ENCODE peak calls at places on chromosomes 1 and 21, in ten cellular contexts. One of them, this sample, is unnamed.
A peak's percentile ranks its signal among the peaks of the same experiment; 100 is the strongest.

GRCh38 chr1:170326221-170326620 is 180.5 kb downstream of the NTMT2 start:
- DNase-seq in K562: no peak
- DNase-seq in suprapubic skin: no peak
- DNase-seq in breast epithelium: no peak
- DNase-seq in GM12878: no peak
- DNase-seq in esophagus muscularis mucosa: no peak
- DNase-seq in prostate gland: no peak
- DNase-seq in endothelial cell of umbilical vein: no peak
- DNase-seq in sigmoid colon: no peak
- DNase-seq in transverse colon: no peak
- DNase-seq in this sample: no peak

GRCh38 chr1:1347663-1348419 is 1.4 kb downstream of the DVL1 start:
- DNase-seq in endothelial cell of umbilical vein: no peak
- DNase-seq in transverse colon: peak; percentile 82
- DNase-seq in GM12878: no peak
- DNase-seq in breast epithelium: no peak
- DNase-seq in sigmoid colon: no peak
- DNase-seq in K562: peak; percentile 85
- DNase-seq in suprapubic skin: no peak
- DNase-seq in esophagus muscularis mucosa: no peak
- DNase-seq in prostate gland: no peak
- DNase-seq in this sample: no peak

GRCh38 chr1:84851839-84852238 is 41.2 kb downstream of the LPAR3 start:
- DNase-seq in GM12878: no peak
- DNase-seq in endothelial cell of umbilical vein: no peak
- DNase-seq in prostate gland: no peak
- DNase-seq in esophagus muscularis mucosa: peak; percentile 39
- DNase-seq in suprapubic skin: no peak
- DNase-seq in breast epithelium: no peak
- DNase-seq in sigmoid colon: no peak
- DNase-seq in transverse colon: no peak
- DNase-seq in K562: no peak
- DNase-seq in this sample: no peak

GRCh38 chr1:236280438-236281285 is 1.1 kb downstream of the ERO1B start:
- DNase-seq in breast epithelium: no peak
- DNase-seq in prostate gland: peak; percentile 18
- DNase-seq in suprapubic skin: no peak
- DNase-seq in GM12878: no peak
- DNase-seq in transverse colon: peak; percentile 12
- DNase-seq in esophagus muscularis mucosa: no peak
- DNase-seq in K562: peak; percentile 18
- DNase-seq in endothelial cell of umbilical vein: no peak
- DNase-seq in sigmoid colon: peak; percentile 66
- DNase-seq in this sample: no peak

GRCh38 chr1:85607126-85607912 is 26.8 kb downstream of the CCN1 start:
- DNase-seq in transverse colon: no peak
- DNase-seq in suprapubic skin: no peak
- DNase-seq in sigmoid colon: no peak
- DNase-seq in esophagus muscularis mucosa: no peak
- DNase-seq in breast epithelium: no peak
- DNase-seq in K562: no peak
- DNase-seq in prostate gland: no peak
- DNase-seq in endothelial cell of umbilical vein: peak; percentile 91
- DNase-seq in GM12878: no peak
- DNase-seq in this sample: no peak

GRCh38 chr1:21217812-21218596 is 41.3 kb upstream of the EIF4G3 start:
- DNase-seq in sigmoid colon: no peak
- DNase-seq in breast epithelium: no peak
- DNase-seq in prostate gland: no peak
- DNase-seq in GM12878: no peak
- DNase-seq in K562: peak; percentile 71
- DNase-seq in suprapubic skin: no peak
- DNase-seq in endothelial cell of umbilical vein: peak; percentile 42
- DNase-seq in transverse colon: peak; percentile 30
- DNase-seq in esophagus muscularis mucosa: no peak
- DNase-seq in this sample: no peak

GRCh38 chr1:82565546-82565945 is 764.8 kb downstream of the ADGRL2 start:
- DNase-seq in breast epithelium: no peak
- DNase-seq in esophagus muscularis mucosa: no peak
- DNase-seq in prostate gland: no peak
- DNase-seq in suprapubic skin: no peak
- DNase-seq in GM12878: no peak
- DNase-seq in transverse colon: no peak
- DNase-seq in sigmoid colon: no peak
- DNase-seq in K562: no peak
- DNase-seq in endothelial cell of umbilical vein: peak; percentile 94
- DNase-seq in this sample: no peak

GRCh38 chr1:222334026-222334680 is 213.8 kb downstream of the HHIPL2 start:
- DNase-seq in GM12878: no peak
- DNase-seq in endothelial cell of umbilical vein: no peak
- DNase-seq in sigmoid colon: no peak
- DNase-seq in suprapubic skin: no peak
- DNase-seq in transverse colon: no peak
- DNase-seq in prostate gland: no peak
- DNase-seq in breast epithelium: no peak
- DNase-seq in esophagus muscularis mucosa: no peak
- DNase-seq in K562: no peak
- DNase-seq in this sample: no peak

GRCh38 chr1:115642168-115643072 is 650 bp downstream of the VANGL1 start:
- DNase-seq in sigmoid colon: peak; percentile 75
- DNase-seq in K562: peak; percentile 68
- DNase-seq in prostate gland: peak; percentile 57
- DNase-seq in GM12878: peak; percentile 28
- DNase-seq in esophagus muscularis mucosa: peak; percentile 92
- DNase-seq in endothelial cell of umbilical vein: peak; percentile 46
- DNase-seq in suprapubic skin: no peak
- DNase-seq in transverse colon: peak; percentile 69
- DNase-seq in breast epithelium: no peak
- DNase-seq in this sample: no peak

GRCh38 chr21:34642211-34643075 is 26.4 kb upstream of the CLIC6 start:
- DNase-seq in sigmoid colon: no peak
- DNase-seq in breast epithelium: no peak
- DNase-seq in K562: no peak
- DNase-seq in endothelial cell of umbilical vein: no peak
- DNase-seq in suprapubic skin: no peak
- DNase-seq in esophagus muscularis mucosa: no peak
- DNase-seq in prostate gland: no peak
- DNase-seq in transverse colon: no peak
- DNase-seq in GM12878: peak; percentile 87
- DNase-seq in this sample: peak; percentile 54

GRCh38 chr1:34360574-34360973 is 183.9 kb downstream of the C1orf94 start:
- DNase-seq in prostate gland: no peak
- DNase-seq in suprapubic skin: no peak
- DNase-seq in esophagus muscularis mucosa: no peak
- DNase-seq in breast epithelium: no peak
- DNase-seq in transverse colon: no peak
- DNase-seq in sigmoid colon: no peak
- DNase-seq in endothelial cell of umbilical vein: no peak
- DNase-seq in GM12878: peak; percentile 84
- DNase-seq in K562: no peak
- DNase-seq in this sample: peak; percentile 84

GRCh38 chr1:177103005-177103404 is 61.5 kb downstream of the ASTN1 start:
- DNase-seq in endothelial cell of umbilical vein: no peak
- DNase-seq in K562: no peak
- DNase-seq in GM12878: no peak
- DNase-seq in breast epithelium: no peak
- DNase-seq in suprapubic skin: no peak
- DNase-seq in esophagus muscularis mucosa: no peak
- DNase-seq in sigmoid colon: no peak
- DNase-seq in transverse colon: no peak
- DNase-seq in prostate gland: no peak
- DNase-seq in this sample: no peak
- TF ChIP-seq POLR2A in endothelial cell of umbilical vein: no peak
- TF ChIP-seq POLR2A in K562: no peak
- TF ChIP-seq POLR2A in GM12878: no peak
- TF ChIP-seq POLR2A in breast epithelium: no peak
- TF ChIP-seq POLR2A in suprapubic skin: no peak
- TF ChIP-seq POLR2A in esophagus muscularis mucosa: no peak
- TF ChIP-seq POLR2A in sigmoid colon: no peak
- TF ChIP-seq POLR2A in transverse colon: no peak
- TF ChIP-seq POLR2A in prostate gland: no peak
- TF ChIP-seq POLR2A in this sample: no peak

GRCh38 chr1:154237880-154238506 is 17.2 kb downstream of the UBAP2L start:
- DNase-seq in transverse colon: no peak
- DNase-seq in esophagus muscularis mucosa: no peak
- DNase-seq in GM12878: no peak
- DNase-seq in prostate gland: no peak
- DNase-seq in K562: no peak
- DNase-seq in sigmoid colon: no peak
- DNase-seq in endothelial cell of umbilical vein: no peak
- DNase-seq in suprapubic skin: no peak
- DNase-seq in breast epithelium: no peak
- DNase-seq in this sample: no peak
- H3K36me3 ChIP-seq in transverse colon: no peaks in the 10 kb centered on the region
- H3K36me3 ChIP-seq in esophagus muscularis mucosa: peaks cover 92% of the 10 kb centered on the region
- H3K36me3 ChIP-seq in GM12878: peaks cover 37% of the 10 kb centered on the region
- H3K36me3 ChIP-seq in prostate gland: no peaks in the 10 kb centered on the region
- H3K36me3 ChIP-seq in K562: peaks cover 94% of the 10 kb centered on the region
- H3K36me3 ChIP-seq in sigmoid colon: peaks cover 90% of the 10 kb centered on the region
- H3K36me3 ChIP-seq in endothelial cell of umbilical vein: peaks cover 19% of the 10 kb centered on the region
- H3K36me3 ChIP-seq in suprapubic skin: peaks cover 94% of the 10 kb centered on the region
- H3K36me3 ChIP-seq in breast epithelium: no peaks in the 10 kb centered on the region
- H3K36me3 ChIP-seq in this sample: peaks cover 82% of the 10 kb centered on the region

GRCh38 chr1:61187380-61188086 is 105.2 kb downstream of the NFIA start:
- DNase-seq in transverse colon: no peak
- DNase-seq in suprapubic skin: no peak
- DNase-seq in esophagus muscularis mucosa: no peak
- DNase-seq in GM12878: no peak
- DNase-seq in K562: no peak
- DNase-seq in prostate gland: no peak
- DNase-seq in breast epithelium: no peak
- DNase-seq in endothelial cell of umbilical vein: no peak
- DNase-seq in sigmoid colon: no peak
- DNase-seq in this sample: no peak

GRCh38 chr1:61183471-61184034 is 101.2 kb downstream of the NFIA start:
- DNase-seq in esophagus muscularis mucosa: no peak
- DNase-seq in prostate gland: peak; percentile 59
- DNase-seq in sigmoid colon: peak; percentile 75
- DNase-seq in K562: no peak
- DNase-seq in GM12878: no peak
- DNase-seq in suprapubic skin: no peak
- DNase-seq in endothelial cell of umbilical vein: peak; percentile 93
- DNase-seq in breast epithelium: peak; percentile 58
- DNase-seq in transverse colon: peak; percentile 49
- DNase-seq in this sample: no peak

GRCh38 chr1:61184714-61185106 is 102.3 kb downstream of the NFIA start:
- DNase-seq in transverse colon: no peak
- DNase-seq in breast epithelium: no peak
- DNase-seq in GM12878: no peak
- DNase-seq in prostate gland: no peak
- DNase-seq in sigmoid colon: no peak
- DNase-seq in K562: no peak
- DNase-seq in suprapubic skin: no peak
- DNase-seq in esophagus muscularis mucosa: no peak
- DNase-seq in endothelial cell of umbilical vein: no peak
- DNase-seq in this sample: no peak

GRCh38 chr1:61184035-61184713 is 101.8 kb downstream of the NFIA start:
- DNase-seq in prostate gland: peak; percentile 95
- DNase-seq in GM12878: no peak
- DNase-seq in transverse colon: peak; percentile 88
- DNase-seq in endothelial cell of umbilical vein: peak; percentile 97
- DNase-seq in esophagus muscularis mucosa: peak; percentile 97
- DNase-seq in suprapubic skin: peak; percentile 95
- DNase-seq in sigmoid colon: peak; percentile 98
- DNase-seq in K562: peak; percentile 85
- DNase-seq in breast epithelium: peak; percentile 96
- DNase-seq in this sample: no peak

GRCh38 chr1:61186753-61187152 is 104.4 kb downstream of the NFIA start:
- DNase-seq in breast epithelium: no peak
- DNase-seq in sigmoid colon: no peak
- DNase-seq in transverse colon: no peak
- DNase-seq in endothelial cell of umbilical vein: no peak
- DNase-seq in K562: no peak
- DNase-seq in esophagus muscularis mucosa: no peak
- DNase-seq in suprapubic skin: no peak
- DNase-seq in GM12878: no peak
- DNase-seq in prostate gland: no peak
- DNase-seq in this sample: no peak
- TF ChIP-seq POLR2AphosphoS5 in breast epithelium: no peak
- TF ChIP-seq POLR2AphosphoS5 in sigmoid colon: peak; percentile 27
- TF ChIP-seq POLR2AphosphoS5 in transverse colon: no peak
- TF ChIP-seq POLR2AphosphoS5 in endothelial cell of umbilical vein: no peak
- TF ChIP-seq POLR2AphosphoS5 in K562: no peak
- TF ChIP-seq POLR2AphosphoS5 in esophagus muscularis mucosa: no peak
- TF ChIP-seq POLR2AphosphoS5 in suprapubic skin: no peak
- TF ChIP-seq POLR2AphosphoS5 in GM12878: no peak
- TF ChIP-seq POLR2AphosphoS5 in prostate gland: no peak
- TF ChIP-seq POLR2AphosphoS5 in this sample: no peak

GRCh38 chr1:151048645-151049032 is 1.1 kb downstream of the C1orf56 start:
- DNase-seq in GM12878: no peak
- DNase-seq in prostate gland: no peak
- DNase-seq in endothelial cell of umbilical vein: no peak
- DNase-seq in sigmoid colon: no peak
- DNase-seq in K562: no peak
- DNase-seq in breast epithelium: no peak
- DNase-seq in suprapubic skin: no peak
- DNase-seq in esophagus muscularis mucosa: no peak
- DNase-seq in transverse colon: no peak
- DNase-seq in this sample: no peak

GRCh38 chr1:151050051-151050688 is 2.6 kb downstream of the C1orf56 start:
- DNase-seq in transverse colon: no peak
- DNase-seq in K562: no peak
- DNase-seq in suprapubic skin: no peak
- DNase-seq in endothelial cell of umbilical vein: no peak
- DNase-seq in sigmoid colon: no peak
- DNase-seq in prostate gland: no peak
- DNase-seq in breast epithelium: no peak
- DNase-seq in esophagus muscularis mucosa: no peak
- DNase-seq in GM12878: no peak
- DNase-seq in this sample: no peak

GRCh38 chr1:151047925-151048644 is 534 bp downstream of the C1orf56 start:
- DNase-seq in suprapubic skin: peak; percentile 84
- DNase-seq in esophagus muscularis mucosa: no peak
- DNase-seq in GM12878: no peak
- DNase-seq in prostate gland: peak; percentile 70
- DNase-seq in endothelial cell of umbilical vein: peak; percentile 84
- DNase-seq in breast epithelium: peak; percentile 69
- DNase-seq in transverse colon: peak; percentile 76
- DNase-seq in sigmoid colon: peak; percentile 89
- DNase-seq in K562: peak; percentile 67
- DNase-seq in this sample: no peak

GRCh38 chr1:151049458-151049857 is 1.9 kb downstream of the C1orf56 start:
- DNase-seq in prostate gland: no peak
- DNase-seq in sigmoid colon: no peak
- DNase-seq in breast epithelium: no peak
- DNase-seq in esophagus muscularis mucosa: no peak
- DNase-seq in suprapubic skin: no peak
- DNase-seq in K562: no peak
- DNase-seq in transverse colon: no peak
- DNase-seq in GM12878: no peak
- DNase-seq in endothelial cell of umbilical vein: no peak
- DNase-seq in this sample: no peak

DNA sequence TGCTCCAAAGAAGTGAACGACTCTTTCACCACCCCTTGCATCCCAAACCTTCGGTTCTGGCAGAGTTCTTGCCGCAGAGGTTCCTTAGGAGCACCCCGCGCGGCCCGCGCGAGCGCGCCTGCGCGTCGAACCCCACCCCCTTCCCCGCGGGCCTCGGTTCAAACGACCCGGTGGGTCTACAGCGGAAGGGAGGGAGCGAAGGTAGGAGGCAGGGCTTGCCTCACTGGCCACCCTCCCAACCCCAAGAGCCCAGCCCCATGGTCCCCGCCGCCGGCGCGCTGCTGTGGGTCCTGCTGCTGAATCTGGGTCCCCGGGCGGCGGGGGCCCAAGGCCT is at the start of gene C1orf56:
- DNase-seq in suprapubic skin: peak; percentile 83
- DNase-seq in sigmoid colon: peak; percentile 91
- DNase-seq in endothelial cell of umbilical vein: peak; percentile 72
- DNase-seq in transverse colon: peak; percentile 77
- DNase-seq in prostate gland: peak; percentile 59
- DNase-seq in breast epithelium: peak; percentile 60
- DNase-seq in K562: peak; percentile 68
- DNase-seq in GM12878: no peak
- DNase-seq in esophagus muscularis mucosa: peak; percentile 92
- DNase-seq in this sample: no peak
- TF ChIP-seq POLR2A in suprapubic skin: no peak
- TF ChIP-seq POLR2A in sigmoid colon: peak; percentile 39
- TF ChIP-seq POLR2A in endothelial cell of umbilical vein: peak; percentile 43
- TF ChIP-seq POLR2A in transverse colon: peak; percentile 28
- TF ChIP-seq POLR2A in prostate gland: peak; percentile 72
- TF ChIP-seq POLR2A in breast epithelium: peak; percentile 56
- TF ChIP-seq POLR2A in K562: no peak
- TF ChIP-seq POLR2A in GM12878: peak; percentile 62
- TF ChIP-seq POLR2A in esophagus muscularis mucosa: peak; percentile 33
- TF ChIP-seq POLR2A in this sample: peak; percentile 59